ENCODE peak calls at places on chromosomes 6 and 20, in ten cellular contexts. U, M, T, H, X, Q, I, C, D and S are unnamed samples.
A peak's percentile ranks its signal among the peaks of the same experiment; 100 is the strongest.

GRCh38 chr6:74343804-74344203 is 647.8 kb downstream of the CD109 start:
- DNase-seq in D (no peak), T (no peak), Q (no peak), C (no peak), H (no peak), I (no peak), M (peak; percentile 20), X (no peak), U (no peak), S (no peak)

GRCh38 chr6:44470746-44471145 is 83.2 kb downstream of the CDC5L start:
- DNase-seq in C (no peak), U (no peak), D (no peak), Q (peak; percentile 13), M (no peak), H (no peak), X (no peak), T (no peak), I (no peak), S (no peak)

GRCh38 chr6:107833136-107833535 is 9.0 kb upstream of the SCML4 start:
- DNase-seq in D (no peak), H (no peak), U (no peak), C (no peak), T (no peak), M (no peak), X (no peak), Q (no peak), I (no peak), S (no peak)

GRCh38 chr6:16762547-16763477 is 1.6 kb upstream of the ATXN1 start:
- DNase-seq in T (peak; percentile 67), U (peak; percentile 76), H (peak; percentile 83), I (peak; percentile 76), Q (peak; percentile 62), M (peak; percentile 63), D (peak; percentile 84), C (peak; percentile 79), X (peak; percentile 3), S (peak; percentile 71)

GRCh38 chr6:134527108-134527787 is 209.3 kb upstream of the SGK1 start:
- DNase-seq in U (no peak), D (no peak), M (no peak), C (no peak), T (no peak), I (no peak), H (no peak), Q (no peak), X (no peak), S (no peak)

GRCh38 chr20:1467355-1468116 is 887 bp upstream of the NSFL1C start:
- DNase-seq in M (no peak), I (no peak), X (no peak), U (no peak), C (no peak), H (no peak), Q (no peak), T (no peak), D (no peak), S (peak; percentile 7)

GRCh38 chr6:135540207-135540877 is 42.8 kb upstream of the AHI1 start:
- DNase-seq in I (no peak), H (peak; percentile 54), M (peak; percentile 7), D (no peak), C (no peak), U (no peak), Q (no peak), T (no peak), X (peak; percentile 17), S (no peak)

GRCh38 chr6:85096976-85097375 is 332.6 kb upstream of the TBX18 start:
- DNase-seq in M (no peak), D (no peak), U (no peak), I (no peak), T (no peak), C (no peak), H (no peak), X (no peak), Q (no peak), S (no peak)

GRCh38 chr20:41029150-41029872 is 689 bp downstream of the TOP1 start:
- DNase-seq in D (no peak), X (peak; percentile 41), I (no peak), T (peak; percentile 29), Q (peak; percentile 66), C (no peak), H (no peak), U (peak; percentile 69), M (peak; percentile 41), S (peak; percentile 7)

GRCh38 chr6:8589941-8590676 is 154.8 kb upstream of the SLC35B3 start:
- DNase-seq in D (no peak), U (no peak), X (no peak), C (peak; percentile 2), H (no peak), M (no peak), Q (no peak), T (no peak), I (no peak), S (no peak)

GRCh38 chr20:58794510-58795180 is 56.1 kb downstream of the GNAS-AS1 start:
- DNase-seq in H (no peak), D (no peak), T (no peak), X (no peak), C (no peak), Q (no peak), I (no peak), M (no peak), U (no peak), S (no peak)

GRCh38 chr6:30990422-30991086 is 7.0 kb downstream of the MUC21 start:
- DNase-seq in I (no peak), T (no peak), M (no peak), D (no peak), X (no peak), Q (no peak), H (no peak), C (no peak), U (no peak), S (no peak)

GRCh38 chr20:48795732-48796131 is 32.1 kb downstream of the PREX1 start:
- DNase-seq in M (no peak), H (no peak), Q (no peak), I (no peak), C (no peak), X (no peak), T (no peak), U (no peak), D (no peak), S (no peak)

GRCh38 chr6:43796910-43797890 is 27.2 kb downstream of the VEGFA start:
- DNase-seq in D (no peak), Q (no peak), U (no peak), C (no peak), H (no peak), X (no peak), I (no peak), M (no peak), T (no peak), S (no peak)

GRCh38 chr6:102813489-102814275 is 1420.2 kb downstream of the GRIK2 start:
- DNase-seq in D (no peak), C (no peak), Q (no peak), X (no peak), M (no peak), T (no peak), U (no peak), I (no peak), H (no peak), S (no peak)

GRCh38 chr6:37323568-37323967 is 30.2 kb upstream of the RNF8 start:
- DNase-seq in U (no peak), X (peak; percentile 67), I (no peak), D (no peak), C (no peak), H (no peak), Q (no peak), T (no peak), M (no peak), S (no peak)

GRCh38 chr6:100184473-100184872 is 190.4 kb upstream of the MCHR2 start:
- DNase-seq in C (no peak), X (no peak), M (no peak), I (no peak), T (no peak), U (no peak), D (no peak), H (no peak), Q (no peak), S (no peak)

GRCh38 chr6:89144358-89145041 is 1.4 kb upstream of the PM20D2 start:
- DNase-seq in X (peak; percentile 40), C (no peak), D (no peak), Q (no peak), M (no peak), I (no peak), U (no peak), T (no peak), H (no peak), S (no peak)

GRCh38 chr20:906703-907102 is 9.4 kb downstream of the ANGPT4 start:
- DNase-seq in D (no peak), I (no peak), X (no peak), Q (no peak), T (no peak), C (no peak), U (peak; percentile 88), M (no peak), H (no peak), S (no peak)

GRCh38 chr6:56688521-56688920 is 45.8 kb upstream of the DST start:
- DNase-seq in I (no peak), T (no peak), H (no peak), Q (no peak), U (no peak), C (no peak), M (no peak), D (no peak), X (no peak), S (no peak)

GRCh38 chr20:56445130-56445529 is 23.3 kb upstream of the RTF2 start:
- DNase-seq in T (no peak), X (no peak), M (no peak), D (no peak), H (no peak), Q (no peak), I (no peak), C (no peak), U (peak; percentile 32), S (no peak)

GRCh38 chr20:54433653-54434052 is 41.7 kb upstream of the DOK5 start:
- DNase-seq in U (no peak), M (no peak), H (no peak), D (no peak), T (no peak), I (no peak), Q (no peak), C (no peak), X (peak; percentile 95), S (no peak)

GRCh38 chr20:58194176-58194796 is 34.2 kb downstream of the ANKRD60 start:
- DNase-seq in I (no peak), C (no peak), Q (no peak), U (no peak), X (no peak), T (no peak), D (no peak), H (no peak), M (no peak), S (no peak)

GRCh38 chr20:61434361-61434781 is 182.3 kb downstream of the CDH4 start:
- DNase-seq in C (no peak), U (peak; percentile 15), M (no peak), T (no peak), H (no peak), I (no peak), D (no peak), Q (no peak), X (no peak), S (no peak)

GRCh38 chr6:22184371-22184770 is 112.5 kb downstream of the PRL start:
- DNase-seq in H (no peak), I (no peak), T (no peak), D (no peak), U (no peak), C (no peak), X (no peak), Q (no peak), M (no peak), S (no peak)

GRCh38 chr6:139940741-139941712 is 566.6 kb upstream of the CITED2 start:
- DNase-seq in H (peak; percentile 52), C (no peak), X (no peak), D (no peak), U (no peak), I (no peak), Q (no peak), T (no peak), M (no peak), S (no peak)

GRCh38 chr6:11208267-11208666 is 24.2 kb downstream of the NEDD9 start:
- DNase-seq in T (no peak), X (no peak), U (no peak), C (no peak), M (no peak), D (no peak), I (no peak), H (no peak), Q (no peak), S (no peak)

GRCh38 chr6:33880104-33880678 is 76.4 kb upstream of the MLN start:
- DNase-seq in I (no peak), H (no peak), C (no peak), Q (no peak), T (no peak), X (no peak), U (no peak), M (no peak), D (no peak), S (no peak)